ENCODE peak calls at places on chromosomes 12 and 14, in seven cellular contexts. A is stomach; O is AG04450; T is right atrium auricular region; S is GM23338; C is CD8-positive, alpha-beta memory T cell; W is foreskin keratinocyte. N is an unnamed sample.

GRCh38 chr14:57182760-57183503 is 85.8 kb downstream of the EXOC5 start:
- DNase-seq in A (no peak), O (no peak), T (no peak), S (peak), C (no peak), W (peak), N (peak)

GRCh38 chr12:93803408-93803807 is 126.2 kb downstream of the CRADD start:
- DNase-seq in A (no peak), O (no peak), T (no peak), S (no peak), C (no peak), W (peak), N (no peak)

GRCh38 chr12:28082101-28082500 is 108.2 kb upstream of the CCDC91 start:
- DNase-seq in A (no peak), O (no peak), T (no peak), S (no peak), C (no peak), W (no peak), N (no peak)

GRCh38 chr12:1706284-1707016 is 15.6 kb downstream of the ADIPOR2 start:
- DNase-seq in A (no peak), O (no peak), T (no peak), S (no peak), C (no peak), W (no peak), N (no peak)

GRCh38 chr14:94775875-94776217 is 5.9 kb upstream of the GSC start:
- DNase-seq in A (no peak), O (no peak), T (no peak), S (no peak), C (no peak), W (no peak), N (no peak)

GRCh38 chr14:58640959-58641358 is 3.2 kb downstream of the DACT1 start:
- DNase-seq in A (no peak), O (no peak), T (no peak), S (no peak), C (no peak), W (no peak), N (no peak)

GRCh38 chr12:7157391-7157790 is 27.2 kb downstream of the CLSTN3 start:
- DNase-seq in A (no peak), O (no peak), T (no peak), S (no peak), C (no peak), W (no peak), N (no peak)

GRCh38 chr12:110379642-110380041 is 23.9 kb downstream of the ANAPC7 start:
- DNase-seq in A (no peak), O (no peak), T (no peak), S (no peak), C (no peak), W (no peak), N (no peak)

GRCh38 chr12:76402259-76402658 is 54.0 kb upstream of the BBS10 start:
- DNase-seq in A (no peak), O (no peak), T (no peak), S (no peak), C (no peak), W (no peak), N (no peak)

GRCh38 chr14:84482256-84483071 is 1047.5 kb upstream of the FLRT2 start:
- DNase-seq in A (no peak), O (peak), T (no peak), S (no peak), C (no peak), W (peak), N (no peak)

GRCh38 chr14:101113835-101114725 is 210.6 kb upstream of the RTL1 start:
- DNase-seq in A (peak), O (no peak), T (peak), S (no peak), C (no peak), W (no peak), N (peak)

GRCh38 chr12:116006141-116006540 is 271.4 kb downstream of the MED13L start:
- DNase-seq in A (no peak), O (no peak), T (no peak), S (no peak), C (no peak), W (no peak), N (no peak)

GRCh38 chr12:130981156-130981789 is 27.6 kb downstream of the ADGRD1 start:
- DNase-seq in A (no peak), O (no peak), T (peak), S (no peak), C (no peak), W (no peak), N (peak)

GRCh38 chr12:1907652-1908611 is 10.5 kb downstream of the CACNA2D4 start:
- DNase-seq in A (peak), O (no peak), T (peak), S (no peak), C (peak), W (no peak), N (peak)

GRCh38 chr14:101293609-101294008 is 267.7 kb upstream of the DIO3 start:
- DNase-seq in A (no peak), O (no peak), T (no peak), S (no peak), C (no peak), W (no peak), N (no peak)

GRCh38 chr14:67942311-67942710 is 122.7 kb downstream of the RAD51B start:
- DNase-seq in A (no peak), O (no peak), T (no peak), S (no peak), C (no peak), W (peak), N (no peak)
- H3K27ac ChIP-seq in A (no peak), O (no peak), T (peak), S (peak), C (no peak), W (peak), N (peak)

DNA sequence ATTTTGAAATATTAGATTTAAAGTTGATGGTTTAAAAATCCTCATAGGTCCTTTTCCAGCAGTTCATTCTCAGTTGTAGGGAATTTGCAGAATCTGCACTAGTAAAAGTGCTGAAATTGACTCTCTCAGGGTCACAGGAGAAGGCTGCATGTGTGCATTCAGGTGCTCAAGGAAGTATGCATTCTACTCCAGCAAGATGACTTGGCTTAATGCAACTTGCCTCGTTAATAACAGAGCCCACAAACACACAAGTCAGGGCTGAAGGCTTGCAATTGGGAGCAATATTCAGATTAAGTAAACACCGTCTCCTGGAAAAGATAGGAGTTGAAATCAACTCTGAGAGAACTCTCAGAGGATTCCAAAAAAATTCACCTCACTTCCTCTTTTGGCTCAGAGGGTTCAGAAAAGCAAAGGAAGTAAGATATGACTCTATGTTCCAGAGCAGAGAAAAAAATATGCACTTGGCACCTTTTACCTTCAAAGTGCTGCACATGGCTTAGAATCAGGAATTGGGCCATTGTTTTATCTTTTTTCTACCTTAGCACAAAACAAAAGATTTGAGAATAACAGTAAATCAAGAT is 406.3 kb upstream of the DCN start:
- DNase-seq in A (no peak), O (no peak), T (no peak), S (no peak), C (no peak), W (no peak), N (no peak)
- H3K27ac ChIP-seq in A (no peak), O (no peak), T (no peak), S (no peak), C (no peak), W (no peak), N (no peak)

GRCh38 chr12:120981407-120981921 is 3.1 kb downstream of the HNF1A start:
- DNase-seq in A (no peak), O (no peak), T (no peak), S (no peak), C (no peak), W (no peak), N (no peak)

GRCh38 chr12:120983759-120984158 is 5.4 kb downstream of the HNF1A start:
- DNase-seq in A (no peak), O (no peak), T (no peak), S (no peak), C (no peak), W (no peak), N (no peak)

GRCh38 chr12:120980800-120981368 is 2.5 kb downstream of the HNF1A start:
- DNase-seq in A (peak), O (no peak), T (no peak), S (peak), C (no peak), W (no peak), N (no peak)

GRCh38 chr12:120982659-120983058 is 4.3 kb downstream of the HNF1A start:
- DNase-seq in A (no peak), O (no peak), T (no peak), S (no peak), C (no peak), W (no peak), N (no peak)

DNA sequence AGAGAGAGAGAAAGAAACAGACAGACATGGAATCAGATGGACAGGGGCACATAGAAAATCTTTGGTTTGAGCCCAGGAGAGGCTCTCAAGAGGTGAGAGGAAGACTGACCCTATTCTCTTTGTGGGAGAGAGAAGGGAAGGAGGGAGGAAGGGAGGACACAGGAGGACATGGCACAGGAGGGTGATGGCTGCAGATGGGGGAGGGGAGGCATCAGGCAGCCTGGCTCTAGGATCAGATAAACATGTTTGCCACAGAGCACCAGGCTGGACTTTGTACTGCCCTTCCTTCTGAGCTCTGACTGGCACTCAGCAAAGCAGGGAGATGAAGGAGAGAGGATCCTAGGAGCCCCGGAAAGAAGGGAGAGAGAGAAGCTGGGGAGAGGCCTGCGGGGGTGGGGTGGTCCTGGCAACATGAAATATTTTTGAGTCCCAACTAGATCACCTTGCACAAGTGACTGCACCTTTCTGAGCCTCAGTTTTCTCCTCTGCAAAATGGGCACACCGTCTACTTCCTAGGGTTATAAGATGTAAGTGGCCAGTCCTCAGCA is 6.1 kb downstream of the HNF1A start:
- DNase-seq in A (peak), O (no peak), T (no peak), S (peak), C (no peak), W (no peak), N (no peak)
- H3K27ac ChIP-seq in A (peak), O (no peak), T (no peak), S (no peak), C (no peak), W (no peak), N (peak)

DNA sequence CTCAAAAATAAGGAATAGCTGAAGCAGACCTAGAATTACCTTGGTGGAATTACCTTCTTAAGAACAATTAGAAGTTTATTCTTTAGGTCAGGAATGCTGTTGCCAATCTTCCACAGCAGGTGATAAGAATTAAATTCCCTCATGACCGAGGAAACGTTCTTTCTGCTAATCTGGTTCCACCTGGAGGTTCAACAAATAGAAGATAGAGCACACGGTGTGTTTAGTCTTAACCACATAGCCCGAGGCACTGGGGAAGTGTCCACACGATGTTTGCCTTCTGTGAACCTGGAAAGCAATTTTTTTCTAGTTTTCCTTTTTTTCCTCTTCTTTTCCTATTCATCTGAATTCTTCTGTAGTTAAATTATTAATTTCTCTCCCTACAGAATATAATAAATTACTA is 906.9 kb downstream of the NRXN3 start:
- DNase-seq in A (no peak), O (no peak), T (no peak), S (no peak), C (no peak), W (no peak), N (no peak)
- H3K27ac ChIP-seq in A (no peak), O (no peak), T (no peak), S (no peak), C (no peak), W (no peak), N (no peak)

GRCh38 chr14:26598081-26598671 is 343 bp upstream of the NOVA1 start:
- DNase-seq in A (peak), O (peak), T (peak), S (peak), C (no peak), W (peak), N (peak)
- H3K27ac ChIP-seq in A (peak), O (no peak), T (peak), S (peak), C (no peak), W (no peak), N (peak)

GRCh38 chr12:92138144-92138543 is 7.5 kb downstream of the BTG1 start:
- DNase-seq in A (no peak), O (no peak), T (no peak), S (no peak), C (no peak), W (peak), N (no peak)

GRCh38 chr12:92141585-92142244 is 3.9 kb downstream of the BTG1 start:
- DNase-seq in A (no peak), O (no peak), T (no peak), S (peak), C (no peak), W (peak), N (no peak)

GRCh38 chr12:92138626-92139025 is 7.0 kb downstream of the BTG1 start:
- DNase-seq in A (no peak), O (no peak), T (no peak), S (no peak), C (no peak), W (no peak), N (no peak)

GRCh38 chr12:92140919-92141536 is 4.6 kb downstream of the BTG1 start:
- DNase-seq in A (no peak), O (no peak), T (no peak), S (no peak), C (no peak), W (peak), N (no peak)

GRCh38 chr12:92139634-92140555 is 5.8 kb downstream of the BTG1 start:
- DNase-seq in A (no peak), O (no peak), T (no peak), S (peak), C (no peak), W (peak), N (no peak)
- H3K27ac ChIP-seq in A (peak), O (no peak), T (peak), S (no peak), C (peak), W (peak), N (no peak)

GRCh38 chr14:90698379-90698869 is 117.8 kb downstream of the TTC7B start:
- DNase-seq in A (no peak), O (no peak), T (peak), S (no peak), C (no peak), W (no peak), N (no peak)
- H3K27ac ChIP-seq in A (no peak), O (no peak), T (peak), S (no peak), C (no peak), W (no peak), N (no peak)

GRCh38 chr12:69688496-69689427 is 10.3 kb downstream of the BEST3 start:
- DNase-seq in A (peak), O (peak), T (peak), S (peak), C (no peak), W (peak), N (peak)

GRCh38 chr12:69688021-69688420 is 11.1 kb downstream of the BEST3 start:
- DNase-seq in A (no peak), O (no peak), T (no peak), S (peak), C (no peak), W (peak), N (no peak)

GRCh38 chr12:69686731-69687130 is 12.4 kb downstream of the BEST3 start:
- DNase-seq in A (no peak), O (no peak), T (no peak), S (no peak), C (no peak), W (no peak), N (no peak)

GRCh38 chr12:69687390-69687789 is 11.7 kb downstream of the BEST3 start:
- DNase-seq in A (no peak), O (no peak), T (no peak), S (no peak), C (no peak), W (no peak), N (no peak)

GRCh38 chr12:69689638-69690037 is 9.5 kb downstream of the BEST3 start:
- DNase-seq in A (no peak), O (no peak), T (no peak), S (peak), C (no peak), W (no peak), N (peak)
- H3K27ac ChIP-seq in A (no peak), O (no peak), T (peak), S (no peak), C (no peak), W (no peak), N (no peak)